ENCODE peak calls at places on chromosomes 4 and X, in four cellular contexts. One of them, this sample, is unnamed. For H3K27me3, the result is how much of the 10 kb centered on the place peaks cover.

GRCh38 chrX:10755477-10756334 is 135.3 kb upstream of the MID1 start:
- DNase-seq in ascending aorta: no peak
- DNase-seq in heart right ventricle: no peak
- DNase-seq in endothelial cell of umbilical vein: peak
- DNase-seq in this sample: peak

GRCh38 chr4:5940470-5941203 is 47.8 kb upstream of the CRMP1 start:
- DNase-seq in ascending aorta: no peak
- DNase-seq in heart right ventricle: no peak
- DNase-seq in endothelial cell of umbilical vein: no peak
- DNase-seq in this sample: peak

GRCh38 chrX:1134156-1134555 is 78.3 kb downstream of the CRLF2 start:
- DNase-seq in ascending aorta: peak
- DNase-seq in heart right ventricle: no peak
- DNase-seq in endothelial cell of umbilical vein: no peak
- DNase-seq in this sample: no peak

GRCh38 chr4:21307709-21308108 is 607.5 kb downstream of the PACRGL start:
- DNase-seq in ascending aorta: no peak
- DNase-seq in heart right ventricle: no peak
- DNase-seq in endothelial cell of umbilical vein: no peak
- DNase-seq in this sample: no peak

GRCh38 chr4:71167083-71167482 is 171.7 kb upstream of the SLC4A4 start:
- DNase-seq in ascending aorta: no peak
- DNase-seq in heart right ventricle: no peak
- DNase-seq in endothelial cell of umbilical vein: no peak
- DNase-seq in this sample: no peak

GRCh38 chr4:1050486-1051213 is 39.2 kb downstream of the FGFRL1 start:
- DNase-seq in ascending aorta: no peak
- DNase-seq in heart right ventricle: no peak
- DNase-seq in endothelial cell of umbilical vein: peak
- DNase-seq in this sample: no peak

GRCh38 chr4:110622841-110623709 is at the start of gene PITX2:
- DNase-seq in ascending aorta: peak
- DNase-seq in heart right ventricle: peak
- DNase-seq in endothelial cell of umbilical vein: peak
- DNase-seq in this sample: peak

GRCh38 chr4:40307627-40308497 is 27.3 kb upstream of the CHRNA9 start:
- DNase-seq in ascending aorta: peak
- DNase-seq in heart right ventricle: peak
- DNase-seq in endothelial cell of umbilical vein: no peak
- DNase-seq in this sample: no peak

GRCh38 chrX:113369056-113369455 is 528.4 kb upstream of the AMOT start:
- DNase-seq in ascending aorta: no peak
- DNase-seq in heart right ventricle: no peak
- DNase-seq in endothelial cell of umbilical vein: no peak
- DNase-seq in this sample: no peak

GRCh38 chr4:5381981-5382441 is 326.3 kb downstream of the EVC2 start:
- DNase-seq in ascending aorta: no peak
- DNase-seq in heart right ventricle: no peak
- DNase-seq in endothelial cell of umbilical vein: no peak
- DNase-seq in this sample: peak

GRCh38 chr4:152635876-152636275 is 43.9 kb downstream of the TMEM154 start:
- DNase-seq in ascending aorta: no peak
- DNase-seq in heart right ventricle: no peak
- DNase-seq in endothelial cell of umbilical vein: no peak
- DNase-seq in this sample: no peak
- H3K27ac ChIP-seq in ascending aorta: no peak
- H3K27ac ChIP-seq in heart right ventricle: no peak
- H3K27ac ChIP-seq in endothelial cell of umbilical vein: no peak
- H3K27ac ChIP-seq in this sample: no peak

DNA sequence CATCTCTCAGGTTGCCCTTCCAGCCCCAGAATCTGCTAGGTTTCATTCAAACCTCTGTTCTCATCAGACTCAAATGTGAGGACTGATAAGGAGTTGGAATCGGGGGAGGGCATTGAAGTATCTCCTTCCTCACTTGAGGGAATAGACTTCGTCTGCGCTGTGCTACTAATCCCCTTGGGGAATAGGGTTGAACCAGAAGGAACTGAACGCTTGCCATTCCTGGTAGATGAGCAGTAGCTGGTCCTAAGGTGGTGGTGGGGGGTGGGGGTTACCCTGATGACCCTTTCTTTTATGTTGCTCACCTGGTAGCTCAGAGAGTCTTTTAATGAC is 692 bp upstream of the SLC9A7 start:
- DNase-seq in ascending aorta: no peak
- DNase-seq in heart right ventricle: no peak
- DNase-seq in endothelial cell of umbilical vein: no peak
- DNase-seq in this sample: peak
- TF ChIP-seq CTCF in ascending aorta: no peak
- TF ChIP-seq CTCF in heart right ventricle: no peak
- TF ChIP-seq CTCF in endothelial cell of umbilical vein: no peak
- TF ChIP-seq CTCF in this sample: no peak

GRCh38 chr4:84389406-84389805 is 109.7 kb downstream of the NKX6-1 start:
- DNase-seq in ascending aorta: no peak
- DNase-seq in heart right ventricle: no peak
- DNase-seq in endothelial cell of umbilical vein: no peak
- DNase-seq in this sample: peak
- H3K27me3 ChIP-seq in ascending aorta: under half
- H3K27me3 ChIP-seq in heart right ventricle: under half
- H3K27me3 ChIP-seq in endothelial cell of umbilical vein: under half
- H3K27me3 ChIP-seq in this sample: under half

GRCh38 chrX:124194903-124195302 is 137.6 kb upstream of the TEX13D start:
- DNase-seq in ascending aorta: no peak
- DNase-seq in heart right ventricle: no peak
- DNase-seq in endothelial cell of umbilical vein: no peak
- DNase-seq in this sample: no peak
- H3K27ac ChIP-seq in ascending aorta: peak
- H3K27ac ChIP-seq in heart right ventricle: peak
- H3K27ac ChIP-seq in endothelial cell of umbilical vein: no peak
- H3K27ac ChIP-seq in this sample: no peak

DNA sequence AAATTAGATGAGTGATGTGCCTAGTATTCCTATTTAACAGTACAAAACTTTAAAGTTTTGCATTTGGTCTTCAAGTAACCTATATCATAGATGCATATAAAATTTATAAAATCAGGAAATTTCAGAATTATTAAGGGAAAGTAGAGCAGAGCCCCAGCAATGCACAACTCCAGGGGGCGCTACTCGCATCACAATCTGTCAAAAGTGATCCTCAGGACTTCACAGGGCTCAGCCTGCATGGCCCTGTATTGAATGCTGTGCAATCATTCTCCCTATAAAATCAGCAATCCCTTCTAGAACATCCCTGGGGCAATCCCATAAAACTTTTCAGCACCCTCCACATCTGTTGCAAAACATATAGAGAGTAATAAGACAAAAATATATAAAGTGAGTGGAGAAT is 12.4 kb upstream of the PPARGC1A start:
- DNase-seq in ascending aorta: no peak
- DNase-seq in heart right ventricle: no peak
- DNase-seq in endothelial cell of umbilical vein: no peak
- DNase-seq in this sample: no peak
- TF ChIP-seq CTCF in ascending aorta: no peak
- TF ChIP-seq CTCF in heart right ventricle: no peak
- TF ChIP-seq CTCF in endothelial cell of umbilical vein: no peak
- TF ChIP-seq CTCF in this sample: peak

GRCh38 chr4:76256968-76257367 is 5.4 kb downstream of the FAM47E start:
- DNase-seq in ascending aorta: no peak
- DNase-seq in heart right ventricle: no peak
- DNase-seq in endothelial cell of umbilical vein: no peak
- DNase-seq in this sample: no peak
- H3K27me3 ChIP-seq in ascending aorta: under half
- H3K27me3 ChIP-seq in heart right ventricle: under half
- H3K27me3 ChIP-seq in endothelial cell of umbilical vein: under half
- H3K27me3 ChIP-seq in this sample: under half

DNA sequence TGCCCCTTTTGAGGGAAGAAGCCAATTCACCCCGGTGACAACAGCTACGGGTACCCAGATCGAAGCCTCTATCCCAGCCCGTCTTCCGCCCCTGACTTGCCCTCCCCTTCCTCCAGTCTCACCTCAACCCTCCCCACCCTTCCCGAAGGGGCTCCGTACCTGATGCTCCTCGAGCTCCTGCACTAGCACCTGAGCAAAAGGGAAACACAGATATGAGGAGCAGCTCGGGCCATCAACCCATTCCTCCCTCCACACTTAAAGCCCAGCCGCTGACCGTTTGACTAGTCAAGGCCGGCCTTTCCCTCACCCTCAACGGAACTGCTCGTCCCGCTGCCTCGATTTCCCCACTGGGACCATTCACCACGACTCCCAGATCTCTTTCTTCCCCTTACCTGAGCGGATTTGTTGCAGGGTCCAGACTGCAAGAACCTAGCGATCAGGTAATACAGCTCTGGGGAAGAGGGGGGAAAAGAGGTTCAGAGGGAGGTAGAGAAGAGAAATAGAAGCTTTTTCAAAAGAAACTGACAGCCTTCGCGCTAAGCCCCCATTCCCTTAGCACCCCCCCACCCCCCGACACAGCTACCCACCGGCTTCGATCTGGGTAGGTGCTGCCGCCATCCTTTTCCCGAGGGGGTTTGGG is 703 bp downstream of the BRWD3 start:
- DNase-seq in ascending aorta: no peak
- DNase-seq in heart right ventricle: no peak
- DNase-seq in endothelial cell of umbilical vein: peak
- DNase-seq in this sample: no peak
- H3K27ac ChIP-seq in ascending aorta: peak
- H3K27ac ChIP-seq in heart right ventricle: peak
- H3K27ac ChIP-seq in endothelial cell of umbilical vein: peak
- H3K27ac ChIP-seq in this sample: no peak